ENCODE peak calls at places on chromosomes 6 and 20, in five cellular contexts. L is K562, U is HepG2, P is H1, T is HCT116. S is an unnamed sample.
A peak's percentile ranks its signal among the peaks of the same experiment; 100 is the strongest.

GRCh38 chr6:97133071-97133470 is 149.9 kb downstream of the MMS22L start:
- DNase-seq in T (no peak), P (no peak), U (no peak), L (no peak), S (no peak)

GRCh38 chr6:27332692-27333641 is 20.9 kb upstream of the POM121L2 start:
- DNase-seq in U (peak; percentile 75), P (peak; percentile 76), T (peak; percentile 76), L (peak; percentile 67), S (peak; percentile 24)

GRCh38 chr20:63028461-63028921 is 21.7 kb upstream of the BHLHE23 start:
- DNase-seq in L (no peak), P (peak; percentile 56), U (no peak), T (no peak), S (no peak)

GRCh38 chr20:57030611-57031600 is 235.5 kb downstream of the BMP7 start:
- DNase-seq in T (no peak), L (no peak), U (no peak), P (no peak), S (no peak)

GRCh38 chr6:159823953-159824352 is 23.9 kb downstream of the PNLDC1 start:
- DNase-seq in T (no peak), L (no peak), U (no peak), P (no peak), S (no peak)

GRCh38 chr6:1502041-1502440 is 107.7 kb upstream of the FOXC1 start:
- DNase-seq in P (no peak), U (no peak), T (no peak), L (no peak), S (no peak)

GRCh38 chr6:101001012-101001411 is 119.9 kb upstream of the ASCC3 start:
- DNase-seq in P (no peak), T (no peak), L (no peak), U (no peak), S (no peak)

GRCh38 chr20:32642257-32643046 is 31.3 kb downstream of the C20orf203 start:
- DNase-seq in T (no peak), L (peak; percentile 55), P (no peak), U (no peak), S (no peak)

GRCh38 chr6:26302941-26303559 is 61.9 kb upstream of the BTN3A2 start:
- DNase-seq in T (no peak), P (no peak), L (no peak), U (no peak), S (no peak)

GRCh38 chr6:170140129-170140528 is 150.7 kb downstream of the DLL1 start:
- DNase-seq in P (no peak), U (no peak), T (no peak), L (no peak), S (no peak)

GRCh38 chr20:6582449-6582848 is 185.0 kb upstream of the BMP2 start:
- DNase-seq in T (no peak), P (no peak), U (no peak), L (no peak), S (no peak)

GRCh38 chr6:104312851-104313250 is 546.9 kb downstream of the HACE1 start:
- DNase-seq in T (no peak), P (no peak), U (no peak), L (no peak), S (no peak)

GRCh38 chr6:167811689-167812487 is 14.8 kb upstream of the AFDN start:
- DNase-seq in U (no peak), L (peak; percentile 48), T (no peak), P (peak; percentile 24), S (no peak)

GRCh38 chr6:118770835-118771234 is 119.4 kb upstream of the CEP85L start:
- DNase-seq in L (no peak), P (no peak), T (no peak), U (no peak), S (no peak)
- H3K4me1 ChIP-seq in L (no peaks in the 10 kb centered on the region), P (no peaks in the 10 kb centered on the region), T (no peaks in the 10 kb centered on the region), U (no peaks in the 10 kb centered on the region), S (no peaks in the 10 kb centered on the region)

GRCh38 chr6:144283781-144284473 is 1.2 kb upstream of the UTRN start:
- DNase-seq in T (no peak), L (no peak), U (no peak), P (no peak), S (no peak)
- TF ChIP-seq CTCF in T (no peak), L (no peak), U (peak; percentile 5), P (no peak), S (no peak)

GRCh38 chr6:56727097-56727845 is 84.6 kb upstream of the DST start:
- DNase-seq in L (no peak), P (no peak), U (peak; percentile 73), T (no peak), S (no peak)
- TF ChIP-seq ATF3 in L (no peak), P (no peak), U (no peak), T (no peak), S (no peak)

DNA sequence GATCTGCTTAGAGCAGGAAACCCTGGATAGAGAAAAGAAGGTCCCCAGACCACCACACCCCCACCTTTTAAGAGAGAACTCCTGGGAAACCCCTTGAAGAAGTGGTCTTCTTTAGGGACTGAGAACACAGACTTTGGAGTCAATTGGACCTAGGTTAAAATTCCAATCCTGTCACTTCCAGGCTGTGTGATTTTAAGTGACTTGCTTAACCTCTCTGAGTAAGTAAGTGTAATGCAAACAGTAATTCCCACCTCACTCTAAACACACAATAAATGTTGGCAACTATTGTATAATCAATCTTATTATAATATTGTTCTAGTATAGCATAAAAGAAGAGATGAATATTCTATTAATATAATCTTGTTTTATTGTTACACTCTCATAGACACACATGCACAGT is 3.3 kb downstream of the TFEB start:
- DNase-seq in L (no peak), P (no peak), U (no peak), T (no peak), S (no peak)
- H3K4me1 ChIP-seq in L (peaks cover 5% of the 10 kb centered on the region), P (peaks cover 24% of the 10 kb centered on the region), U (peaks cover 60% of the 10 kb centered on the region), T (peaks cover 13% of the 10 kb centered on the region), S (peaks cover 29% of the 10 kb centered on the region)

GRCh38 chr6:11103065-11103464 is 8.5 kb downstream of the ERVFRD-1 start:
- DNase-seq in P (no peak), U (no peak), L (no peak), T (no peak), S (no peak)
- TF ChIP-seq CTCF in P (no peak), U (no peak), L (no peak), T (no peak), S (no peak)

DNA sequence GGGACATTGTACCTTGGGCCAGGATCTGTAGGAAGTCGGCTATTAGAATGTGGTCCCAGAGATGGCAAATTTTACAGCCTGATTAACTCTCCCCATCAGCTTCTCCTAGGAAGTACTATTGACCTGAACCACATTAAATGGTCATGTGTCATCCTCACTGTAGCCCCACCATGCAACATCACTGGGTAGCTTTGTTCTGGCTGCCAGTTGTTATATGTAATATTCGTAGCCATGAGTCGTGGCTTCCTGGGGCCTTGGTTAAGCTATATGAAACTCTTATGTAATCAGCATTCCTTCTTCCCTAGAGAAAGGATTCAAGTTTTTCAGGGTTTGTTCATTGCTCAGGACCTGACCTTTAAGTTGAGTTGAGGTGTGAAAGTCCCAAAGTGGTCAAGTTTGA is 125.7 kb downstream of the ANKS1A start:
- DNase-seq in P (no peak), T (peak; percentile 6), L (no peak), U (peak; percentile 61), S (no peak)
- TF ChIP-seq ATF3 in P (no peak), T (no peak), L (no peak), U (no peak), S (no peak)

S was measured in GM12878.